ENCODE peak calls at places on chromosomes 5 and 9, in seven cellular contexts. H, I, Z, W, O, P and D are unnamed samples.

GRCh38 chr5:177972613-177973012 is 23.4 kb downstream of the PROP1 start:
- DNase-seq in W (no peak), Z (no peak), O (no peak), H (peak; percentile 24), I (no peak), P (no peak), D (no peak)

GRCh38 chr5:51095481-51095880 is 287.8 kb upstream of the ISL1 start:
- DNase-seq in I (no peak), O (no peak), P (no peak), H (no peak), Z (no peak), W (no peak), D (no peak)

GRCh38 chr5:129244478-129244877 is 149.9 kb downstream of the ISOC1 start:
- DNase-seq in I (no peak), H (peak; percentile 60), P (no peak), W (no peak), O (no peak), Z (no peak), D (no peak)

GRCh38 chr9:93911136-93911745 is 43.9 kb downstream of the BARX1 start:
- DNase-seq in Z (no peak), O (no peak), I (no peak), H (no peak), P (no peak), W (no peak), D (no peak)

GRCh38 chr9:113622038-113622437 is 158.5 kb downstream of the RGS3 start:
- DNase-seq in I (peak; percentile 10), H (no peak), O (no peak), Z (no peak), P (no peak), W (no peak), D (no peak)

GRCh38 chr5:139850423-139851016 is 54.9 kb downstream of the PSD2 start:
- DNase-seq in O (peak; percentile 50), H (no peak), I (peak; percentile 63), P (no peak), W (no peak), Z (peak; percentile 49), D (no peak)

GRCh38 chr5:14917719-14918118 is 46.1 kb upstream of the ANKH start:
- DNase-seq in Z (no peak), O (no peak), I (no peak), H (peak; percentile 73), W (no peak), P (peak; percentile 15), D (no peak)

GRCh38 chr9:10875752-10876151 is 262.9 kb upstream of the PTPRD start:
- DNase-seq in I (no peak), Z (no peak), H (no peak), P (no peak), W (no peak), O (no peak), D (no peak)

GRCh38 chr5:75622564-75622963 is 11.3 kb downstream of the ANKDD1B start:
- DNase-seq in I (no peak), Z (no peak), H (no peak), W (no peak), O (no peak), P (no peak), D (no peak)

GRCh38 chr5:36944607-36945225 is 68.1 kb downstream of the NIPBL start:
- DNase-seq in H (peak; percentile 78), P (peak; percentile 39), W (no peak), I (no peak), O (no peak), Z (no peak), D (peak; percentile 41)
- TF ChIP-seq CTCF in H (peak; percentile 42), P (peak; percentile 44), W (peak; percentile 64), I (peak; percentile 43), O (peak; percentile 47), Z (peak; percentile 26), D (peak; percentile 64)

GRCh38 chr9:128120741-128121465 is 6.6 kb downstream of the PTGES2 start:
- DNase-seq in P (no peak), O (peak; percentile 46), W (peak; percentile 35), H (no peak), Z (peak; percentile 63), I (no peak), D (no peak)

GRCh38 chr9:128121466-128121810 is 6.1 kb downstream of the PTGES2 start:
- DNase-seq in O (no peak), W (peak; percentile 9), H (no peak), P (no peak), I (no peak), Z (peak; percentile 52), D (no peak)

GRCh38 chr9:128118472-128118857 is 9.1 kb downstream of the PTGES2 start:
- DNase-seq in Z (peak; percentile 19), W (peak; percentile 10), H (no peak), P (no peak), O (peak; percentile 30), I (peak; percentile 44), D (no peak)

GRCh38 chr9:128118971-128119665 is 8.4 kb downstream of the PTGES2 start:
- DNase-seq in O (peak; percentile 53), P (no peak), I (peak; percentile 54), H (no peak), Z (peak; percentile 68), W (peak; percentile 30), D (no peak)

DNA sequence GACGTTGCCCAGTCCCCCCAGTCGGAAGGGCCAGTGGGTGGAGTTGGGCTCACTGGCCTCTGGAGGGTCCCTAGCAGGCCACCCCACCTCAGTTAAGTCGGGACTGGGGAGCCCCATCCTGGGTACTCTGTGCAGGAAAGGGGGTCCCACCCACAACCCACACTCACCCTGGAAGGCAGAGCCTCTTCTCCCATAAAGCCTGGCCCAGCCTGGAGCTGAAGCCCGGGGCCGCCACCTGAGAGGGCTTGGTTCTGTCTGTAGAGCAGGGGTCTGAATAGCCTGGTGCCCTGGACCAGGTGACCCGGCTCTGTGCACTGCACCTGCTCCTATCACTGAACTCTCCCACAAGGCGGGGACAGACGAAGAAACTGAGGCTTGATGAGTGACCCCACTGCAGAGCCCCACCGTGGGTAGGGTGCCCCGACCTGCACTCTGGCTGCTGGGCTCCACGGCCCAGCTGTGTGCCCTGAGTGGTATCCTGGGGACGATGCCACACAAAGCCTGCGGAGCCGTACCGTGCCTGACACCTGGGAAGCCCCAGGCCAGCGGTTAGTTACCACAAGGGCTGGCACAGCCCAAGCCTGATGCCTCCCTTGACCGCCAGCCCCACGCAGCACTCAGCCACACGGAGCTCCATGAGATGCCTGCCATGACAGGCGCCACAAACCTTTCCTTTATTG is 7.3 kb downstream of the PTGES2 start:
- DNase-seq in I (peak; percentile 55), P (no peak), Z (peak; percentile 74), O (peak; percentile 64), H (no peak), W (peak; percentile 43), D (no peak)
- TF ChIP-seq CTCF in I (no peak), P (no peak), Z (no peak), O (no peak), H (no peak), W (no peak), D (no peak)

GRCh38 chr5:29005386-29005785 is 1967.0 kb upstream of the CDH9 start:
- DNase-seq in O (no peak), I (no peak), Z (no peak), P (no peak), W (no peak), H (no peak), D (no peak)
- TF ChIP-seq CTCF in O (no peak), I (no peak), Z (no peak), P (no peak), W (no peak), H (no peak), D (peak; percentile 10)

DNA sequence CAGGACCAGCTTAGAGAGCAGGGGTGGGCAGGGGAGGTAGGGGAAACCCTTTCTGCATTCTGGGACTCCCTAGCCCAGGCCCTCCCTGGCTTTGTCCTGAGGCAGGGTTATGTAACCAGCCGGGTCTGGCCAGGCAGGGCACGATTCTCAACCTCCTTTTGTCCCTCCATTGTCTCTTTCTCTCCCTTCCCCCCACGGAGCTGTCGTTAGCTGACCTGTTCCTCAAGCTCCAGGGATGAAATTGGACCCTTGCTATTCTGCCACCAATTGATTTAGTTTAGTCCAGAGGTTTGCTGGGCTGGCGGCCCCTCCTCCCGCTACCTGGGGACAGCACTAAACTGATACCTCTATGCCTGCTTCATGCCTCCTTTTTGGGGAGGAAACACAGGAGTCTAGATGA is 9.4 kb upstream of the NDST1 start:
- DNase-seq in W (no peak), H (no peak), Z (no peak), O (no peak), P (no peak), I (peak; percentile 74), D (no peak)
- TF ChIP-seq CTCF in W (no peak), H (no peak), Z (no peak), O (no peak), P (no peak), I (no peak), D (no peak)

GRCh38 chr9:106728860-106729259 is 134.1 kb upstream of the ZNF462 start:
- DNase-seq in W (no peak), Z (no peak), I (no peak), P (no peak), H (no peak), O (no peak), D (no peak)

GRCh38 chr9:106737516-106737915 is 125.5 kb upstream of the ZNF462 start:
- DNase-seq in P (no peak), H (no peak), O (no peak), Z (no peak), I (no peak), W (no peak), D (no peak)

GRCh38 chr9:106727969-106728368 is 135.0 kb upstream of the ZNF462 start:
- DNase-seq in W (no peak), Z (no peak), P (no peak), O (no peak), H (no peak), I (no peak), D (no peak)

GRCh38 chr9:106733828-106734227 is 129.1 kb upstream of the ZNF462 start:
- DNase-seq in Z (no peak), P (no peak), W (no peak), H (no peak), O (no peak), I (no peak), D (no peak)

DNA sequence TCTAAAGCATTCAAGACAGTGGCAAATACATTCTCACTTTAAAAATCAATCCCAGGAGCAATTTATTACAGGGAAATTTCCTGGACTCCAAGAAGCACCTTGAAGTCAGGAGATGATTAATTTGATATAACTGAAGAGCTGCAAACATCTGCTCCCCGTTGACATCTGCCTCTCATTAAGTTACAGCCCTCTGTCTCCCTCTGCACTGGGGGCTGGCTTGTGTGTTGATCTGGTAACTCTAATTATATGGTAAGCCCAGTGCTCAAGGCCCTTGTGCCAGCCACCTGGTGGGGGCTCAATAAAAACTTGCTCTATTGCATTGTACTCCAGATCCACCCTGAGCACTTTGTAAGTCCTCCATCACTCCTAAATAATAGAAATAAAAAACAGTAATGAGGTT is 131.1 kb upstream of the ZNF462 start:
- DNase-seq in O (no peak), W (no peak), H (no peak), Z (no peak), P (no peak), I (no peak), D (no peak)
- TF ChIP-seq CTCF in O (no peak), W (no peak), H (no peak), Z (no peak), P (no peak), I (no peak), D (no peak)